ENCODE peak calls at places on chromosomes 6 and 20, in eight cellular contexts. One of them, this sample, is unnamed. For H3K4me1, the result is how much of the 10 kb centered on the place peaks cover.

GRCh38 chr20:825710-826421 is 7.6 kb upstream of the FAM110A start:
- DNase-seq in heart right ventricle: no peak
- DNase-seq in IMR-90: peak
- DNase-seq in uterus: no peak
- DNase-seq in ascending aorta: no peak
- DNase-seq in upper lobe of left lung: no peak
- DNase-seq in A549: no peak
- DNase-seq in Peyer's patch: peak
- DNase-seq in this sample: peak

GRCh38 chr6:127641905-127642304 is 64.9 kb downstream of the C6orf58 start:
- DNase-seq in Peyer's patch: no peak
- DNase-seq in ascending aorta: no peak
- DNase-seq in A549: peak
- DNase-seq in heart right ventricle: no peak
- DNase-seq in uterus: no peak
- DNase-seq in upper lobe of left lung: no peak
- DNase-seq in IMR-90: peak
- DNase-seq in this sample: no peak

GRCh38 chr6:79408598-79408997 is 128.6 kb downstream of the LCA5 start:
- DNase-seq in IMR-90: no peak
- DNase-seq in heart right ventricle: no peak
- DNase-seq in upper lobe of left lung: no peak
- DNase-seq in uterus: no peak
- DNase-seq in Peyer's patch: no peak
- DNase-seq in A549: no peak
- DNase-seq in ascending aorta: no peak
- DNase-seq in this sample: no peak

GRCh38 chr20:25053207-25054132 is 4.5 kb downstream of the ACSS1 start:
- DNase-seq in uterus: peak
- DNase-seq in Peyer's patch: no peak
- DNase-seq in upper lobe of left lung: no peak
- DNase-seq in ascending aorta: no peak
- DNase-seq in A549: no peak
- DNase-seq in heart right ventricle: peak
- DNase-seq in IMR-90: peak
- DNase-seq in this sample: peak

GRCh38 chr6:47260021-47260420 is 49.7 kb downstream of the TNFRSF21 start:
- DNase-seq in Peyer's patch: no peak
- DNase-seq in IMR-90: no peak
- DNase-seq in ascending aorta: no peak
- DNase-seq in A549: no peak
- DNase-seq in heart right ventricle: no peak
- DNase-seq in uterus: no peak
- DNase-seq in upper lobe of left lung: no peak
- DNase-seq in this sample: no peak

GRCh38 chr20:58058421-58059140 is 169.9 kb downstream of the ANKRD60 start:
- DNase-seq in heart right ventricle: no peak
- DNase-seq in upper lobe of left lung: no peak
- DNase-seq in IMR-90: no peak
- DNase-seq in ascending aorta: no peak
- DNase-seq in uterus: no peak
- DNase-seq in A549: no peak
- DNase-seq in Peyer's patch: no peak
- DNase-seq in this sample: no peak

GRCh38 chr20:37095108-37095608 is 639 bp downstream of the RBL1 start:
- DNase-seq in IMR-90: no peak
- DNase-seq in heart right ventricle: no peak
- DNase-seq in A549: no peak
- DNase-seq in Peyer's patch: no peak
- DNase-seq in ascending aorta: no peak
- DNase-seq in upper lobe of left lung: no peak
- DNase-seq in uterus: no peak
- DNase-seq in this sample: no peak

GRCh38 chr6:18503588-18504231 is 116.6 kb downstream of the RNF144B start:
- DNase-seq in ascending aorta: no peak
- DNase-seq in uterus: peak
- DNase-seq in IMR-90: peak
- DNase-seq in upper lobe of left lung: no peak
- DNase-seq in A549: peak
- DNase-seq in heart right ventricle: peak
- DNase-seq in Peyer's patch: peak
- DNase-seq in this sample: no peak

GRCh38 chr20:59836768-59837167 is 96.7 kb downstream of the SYCP2 start:
- DNase-seq in heart right ventricle: no peak
- DNase-seq in upper lobe of left lung: no peak
- DNase-seq in A549: no peak
- DNase-seq in IMR-90: no peak
- DNase-seq in ascending aorta: no peak
- DNase-seq in Peyer's patch: no peak
- DNase-seq in uterus: no peak
- DNase-seq in this sample: no peak

GRCh38 chr6:55594442-55594841 is 15.4 kb upstream of the HMGCLL1 start:
- DNase-seq in uterus: no peak
- DNase-seq in upper lobe of left lung: no peak
- DNase-seq in ascending aorta: no peak
- DNase-seq in Peyer's patch: no peak
- DNase-seq in IMR-90: no peak
- DNase-seq in A549: no peak
- DNase-seq in heart right ventricle: no peak
- DNase-seq in this sample: no peak

GRCh38 chr20:41716911-41717310 is 98.7 kb upstream of the CHD6 start:
- DNase-seq in heart right ventricle: no peak
- DNase-seq in ascending aorta: no peak
- DNase-seq in uterus: no peak
- DNase-seq in upper lobe of left lung: no peak
- DNase-seq in Peyer's patch: no peak
- DNase-seq in A549: no peak
- DNase-seq in IMR-90: no peak
- DNase-seq in this sample: no peak
- TF ChIP-seq CTCF in heart right ventricle: no peak
- TF ChIP-seq CTCF in ascending aorta: no peak
- TF ChIP-seq CTCF in uterus: no peak
- TF ChIP-seq CTCF in upper lobe of left lung: no peak
- TF ChIP-seq CTCF in Peyer's patch: no peak
- TF ChIP-seq CTCF in A549: no peak
- TF ChIP-seq CTCF in IMR-90: no peak
- TF ChIP-seq CTCF in this sample: no peak

DNA sequence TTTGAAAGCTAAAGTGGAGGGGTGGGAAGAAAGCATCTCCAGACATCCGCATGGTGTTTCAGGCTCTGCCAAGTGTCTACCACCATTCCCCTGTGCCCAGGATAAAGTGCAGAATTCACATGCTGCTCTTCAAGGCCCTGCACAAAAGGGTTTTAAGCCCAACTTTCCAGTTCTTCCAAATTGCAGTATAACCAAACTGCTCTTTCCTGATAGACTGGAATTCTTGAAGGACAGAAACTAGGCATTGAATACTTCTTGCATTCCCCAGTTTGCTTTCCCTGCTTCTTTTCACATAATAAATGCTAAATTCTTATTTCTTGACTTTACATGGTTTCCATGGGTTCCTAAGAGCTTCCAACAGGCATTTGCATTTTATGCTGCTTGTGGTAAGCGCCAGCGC is 7.8 kb downstream of the SOX4 start:
- DNase-seq in ascending aorta: no peak
- DNase-seq in heart right ventricle: no peak
- DNase-seq in A549: no peak
- DNase-seq in uterus: no peak
- DNase-seq in IMR-90: no peak
- DNase-seq in Peyer's patch: no peak
- DNase-seq in upper lobe of left lung: no peak
- DNase-seq in this sample: no peak
- H3K4me1 ChIP-seq in ascending aorta: under half
- H3K4me1 ChIP-seq in heart right ventricle: under half
- H3K4me1 ChIP-seq in A549: under half
- H3K4me1 ChIP-seq in uterus: under half
- H3K4me1 ChIP-seq in IMR-90: under half
- H3K4me1 ChIP-seq in Peyer's patch: under half
- H3K4me1 ChIP-seq in upper lobe of left lung: under half
- H3K4me1 ChIP-seq in this sample: under half

GRCh38 chr6:158786645-158787304 is 32.4 kb downstream of the EZR start:
- DNase-seq in IMR-90: no peak
- DNase-seq in uterus: no peak
- DNase-seq in upper lobe of left lung: no peak
- DNase-seq in ascending aorta: no peak
- DNase-seq in heart right ventricle: no peak
- DNase-seq in A549: no peak
- DNase-seq in Peyer's patch: peak
- DNase-seq in this sample: no peak

GRCh38 chr6:158787395-158787794 is 31.8 kb downstream of the EZR start:
- DNase-seq in ascending aorta: no peak
- DNase-seq in upper lobe of left lung: peak
- DNase-seq in Peyer's patch: peak
- DNase-seq in heart right ventricle: no peak
- DNase-seq in IMR-90: no peak
- DNase-seq in uterus: no peak
- DNase-seq in A549: no peak
- DNase-seq in this sample: no peak

GRCh38 chr6:158793432-158793831 is 25.7 kb downstream of the EZR start:
- DNase-seq in heart right ventricle: no peak
- DNase-seq in ascending aorta: no peak
- DNase-seq in Peyer's patch: no peak
- DNase-seq in IMR-90: peak
- DNase-seq in A549: peak
- DNase-seq in uterus: no peak
- DNase-seq in upper lobe of left lung: no peak
- DNase-seq in this sample: no peak

GRCh38 chr6:158785036-158785435 is 34.1 kb downstream of the EZR start:
- DNase-seq in heart right ventricle: no peak
- DNase-seq in A549: no peak
- DNase-seq in ascending aorta: no peak
- DNase-seq in Peyer's patch: no peak
- DNase-seq in uterus: no peak
- DNase-seq in IMR-90: no peak
- DNase-seq in upper lobe of left lung: no peak
- DNase-seq in this sample: no peak

GRCh38 chr6:158789115-158789917 is 29.9 kb downstream of the EZR start:
- DNase-seq in upper lobe of left lung: no peak
- DNase-seq in uterus: no peak
- DNase-seq in heart right ventricle: no peak
- DNase-seq in IMR-90: no peak
- DNase-seq in A549: no peak
- DNase-seq in ascending aorta: no peak
- DNase-seq in Peyer's patch: peak
- DNase-seq in this sample: no peak
- H3K4me3 ChIP-seq in upper lobe of left lung: no peak
- H3K4me3 ChIP-seq in uterus: no peak
- H3K4me3 ChIP-seq in heart right ventricle: no peak
- H3K4me3 ChIP-seq in IMR-90: no peak
- H3K4me3 ChIP-seq in A549: no peak
- H3K4me3 ChIP-seq in ascending aorta: no peak
- H3K4me3 ChIP-seq in Peyer's patch: no peak
- H3K4me3 ChIP-seq in this sample: no peak

GRCh38 chr6:108294787-108295625 is at the start of gene AFG1L:
- DNase-seq in IMR-90: peak
- DNase-seq in heart right ventricle: peak
- DNase-seq in Peyer's patch: peak
- DNase-seq in uterus: peak
- DNase-seq in ascending aorta: peak
- DNase-seq in upper lobe of left lung: peak
- DNase-seq in A549: peak
- DNase-seq in this sample: peak

GRCh38 chr6:108294297-108294786 is 512 bp upstream of the AFG1L start:
- DNase-seq in ascending aorta: no peak
- DNase-seq in A549: no peak
- DNase-seq in upper lobe of left lung: no peak
- DNase-seq in uterus: no peak
- DNase-seq in heart right ventricle: no peak
- DNase-seq in IMR-90: no peak
- DNase-seq in Peyer's patch: no peak
- DNase-seq in this sample: no peak

GRCh38 chr6:108293527-108294296 is 1.1 kb upstream of the AFG1L start:
- DNase-seq in Peyer's patch: no peak
- DNase-seq in IMR-90: no peak
- DNase-seq in upper lobe of left lung: no peak
- DNase-seq in heart right ventricle: no peak
- DNase-seq in A549: no peak
- DNase-seq in ascending aorta: no peak
- DNase-seq in uterus: peak
- DNase-seq in this sample: no peak

DNA sequence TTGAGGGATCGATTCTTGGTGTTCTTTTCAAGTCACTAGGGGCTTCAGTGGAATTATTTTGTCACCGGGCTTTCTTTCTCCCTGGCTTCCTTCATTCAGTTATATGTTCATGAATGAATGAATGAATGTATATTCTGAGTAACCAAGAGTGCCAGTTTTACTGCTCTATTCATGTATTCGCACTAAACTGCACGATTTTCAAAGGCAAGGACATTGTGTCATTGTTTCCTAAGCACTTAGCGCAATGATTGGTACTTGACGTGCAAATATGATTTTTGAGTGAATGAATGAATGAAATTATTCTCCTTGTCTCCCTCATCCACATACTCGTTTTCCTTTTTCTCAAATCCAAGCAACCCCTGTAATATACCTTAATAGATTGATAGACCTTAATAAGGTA is 822 bp downstream of the AFG1L start:
- DNase-seq in A549: no peak
- DNase-seq in heart right ventricle: no peak
- DNase-seq in upper lobe of left lung: no peak
- DNase-seq in Peyer's patch: no peak
- DNase-seq in ascending aorta: no peak
- DNase-seq in IMR-90: no peak
- DNase-seq in uterus: no peak
- DNase-seq in this sample: no peak
- TF ChIP-seq CTCF in A549: no peak
- TF ChIP-seq CTCF in heart right ventricle: no peak
- TF ChIP-seq CTCF in upper lobe of left lung: no peak
- TF ChIP-seq CTCF in Peyer's patch: no peak
- TF ChIP-seq CTCF in ascending aorta: no peak
- TF ChIP-seq CTCF in IMR-90: no peak
- TF ChIP-seq CTCF in uterus: no peak
- TF ChIP-seq CTCF in this sample: peak

DNA sequence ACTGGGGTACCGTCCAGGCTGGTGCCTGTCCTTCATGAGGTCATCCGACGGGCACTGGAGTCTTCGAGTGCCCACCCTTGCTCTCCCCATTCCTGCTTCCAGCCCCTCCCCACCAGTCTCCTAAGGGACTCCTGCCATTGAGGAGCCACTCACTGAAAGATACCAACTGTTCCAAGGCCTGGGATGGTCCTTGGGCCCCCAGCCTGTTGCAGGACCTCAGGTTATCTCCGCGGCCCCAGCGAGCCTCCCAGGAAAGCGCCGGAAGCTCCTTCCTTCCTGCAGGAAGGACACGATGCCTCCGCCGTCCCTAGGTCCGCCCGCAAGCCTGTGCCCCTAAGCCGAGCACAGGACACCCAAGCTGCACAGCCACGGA is 1.2 kb downstream of the NKAIN4 start:
- DNase-seq in uterus: no peak
- DNase-seq in upper lobe of left lung: no peak
- DNase-seq in A549: no peak
- DNase-seq in IMR-90: no peak
- DNase-seq in heart right ventricle: no peak
- DNase-seq in ascending aorta: no peak
- DNase-seq in Peyer's patch: no peak
- DNase-seq in this sample: no peak
- H3K4me1 ChIP-seq in uterus: under half
- H3K4me1 ChIP-seq in upper lobe of left lung: under half
- H3K4me1 ChIP-seq in A549: half or more
- H3K4me1 ChIP-seq in IMR-90: under half
- H3K4me1 ChIP-seq in heart right ventricle: under half
- H3K4me1 ChIP-seq in ascending aorta: under half
- H3K4me1 ChIP-seq in Peyer's patch: under half
- H3K4me1 ChIP-seq in this sample: under half